ENCODE peak calls at places on chromosomes 16 and 17, in eight cellular contexts. H is cardiac muscle cell; Z is lower lobe of right lung; J is CD8-positive, alpha-beta T cell; I is mucosa of descending colon; X is cardiac fibroblast; K is SK-N-SH; L is astrocyte of the cerebellum. U is an unnamed sample.

GRCh38 chr17:6701719-6702118 is 11.4 kb downstream of the SLC13A5 start:
- DNase-seq in H (peak; percentile 33), Z (no peak), J (no peak), I (no peak), X (peak; percentile 12), K (peak; percentile 73), L (no peak), U (peak; percentile 43)

GRCh38 chr16:85879975-85880831 is 18.8 kb upstream of the IRF8 start:
- DNase-seq in H (no peak), Z (no peak), J (no peak), I (no peak), X (no peak), K (no peak), L (no peak), U (no peak)

GRCh38 chr17:12613566-12613965 is 52.1 kb upstream of the MYOCD start:
- DNase-seq in H (peak; percentile 28), Z (no peak), J (no peak), I (no peak), X (peak; percentile 74), K (no peak), L (no peak), U (peak; percentile 56)

GRCh38 chr16:8822403-8822802 is 24.8 kb downstream of the PMM2 start:
- DNase-seq in H (no peak), Z (no peak), J (no peak), I (no peak), X (no peak), K (no peak), L (no peak), U (no peak)

GRCh38 chr16:65180986-65181710 is 59.3 kb upstream of the CDH11 start:
- DNase-seq in H (peak; percentile 14), Z (no peak), J (no peak), I (no peak), X (no peak), K (peak; percentile 7), L (no peak), U (no peak)

GRCh38 chr16:15523939-15524338 is 89.6 kb downstream of the BMERB1 start:
- DNase-seq in H (no peak), Z (no peak), J (no peak), I (no peak), X (no peak), K (no peak), L (no peak), U (no peak)

GRCh38 chr17:66483946-66484345 is 181.5 kb downstream of the PRKCA start:
- DNase-seq in H (no peak), Z (no peak), J (no peak), I (no peak), X (no peak), K (no peak), L (no peak), U (no peak)

GRCh38 chr16:85202631-85203461 is 90.6 kb upstream of the CIBAR2 start:
- DNase-seq in H (peak; percentile 98), Z (peak; percentile 60), J (no peak), I (peak; percentile 67), X (peak; percentile 47), K (peak; percentile 95), L (peak; percentile 83), U (no peak)

GRCh38 chr17:27633312-27634025 is 2.5 kb downstream of the LGALS9 start:
- DNase-seq in H (peak; percentile 17), Z (peak; percentile 46), J (no peak), I (peak; percentile 57), X (no peak), K (no peak), L (no peak), U (no peak)

GRCh38 chr16:88002749-88003148 is 51.5 kb downstream of the BANP start:
- DNase-seq in H (no peak), Z (no peak), J (no peak), I (no peak), X (no peak), K (no peak), L (no peak), U (no peak)

GRCh38 chr17:75864448-75864871 is 9.3 kb upstream of the WBP2 start:
- DNase-seq in H (peak; percentile 88), Z (peak; percentile 64), J (no peak), I (peak; percentile 51), X (peak; percentile 88), K (peak; percentile 35), L (peak; percentile 69), U (peak; percentile 71)

GRCh38 chr16:62907562-62907961 is 871.3 kb upstream of the CDH8 start:
- DNase-seq in H (no peak), Z (no peak), J (no peak), I (no peak), X (no peak), K (no peak), L (no peak), U (no peak)

GRCh38 chr16:88622866-88623265 is 15.5 kb upstream of the IL17C start:
- DNase-seq in H (no peak), Z (no peak), J (no peak), I (no peak), X (no peak), K (no peak), L (no peak), U (no peak)

GRCh38 chr16:53855056-53855455 is 151.1 kb downstream of the FTO start:
- DNase-seq in H (no peak), Z (no peak), J (no peak), I (no peak), X (no peak), K (no peak), L (no peak), U (no peak)

GRCh38 chr16:15403392-15403995 is 7.9 kb downstream of the MPV17L start:
- DNase-seq in H (peak; percentile 18), Z (no peak), J (no peak), I (no peak), X (peak; percentile 13), K (no peak), L (no peak), U (peak; percentile 86)

GRCh38 chr17:72822358-72823023 is 270.0 kb downstream of the SLC39A11 start:
- DNase-seq in H (no peak), Z (no peak), J (no peak), I (no peak), X (no peak), K (no peak), L (no peak), U (no peak)

GRCh38 chr17:55263565-55264272 is 1.0 kb upstream of the HLF start:
- DNase-seq in H (no peak), Z (no peak), J (no peak), I (peak; percentile 35), X (no peak), K (peak; percentile 52), L (no peak), U (no peak)
- H3K4me3 ChIP-seq in H (peak overlapping the region; percentile 50), Z (peak overlapping the region; percentile 61), J (peak overlapping the region; percentile 26), I (no peak overlapping the region), X (no peak overlapping the region), K (peak overlapping the region; percentile 44), L (no peak overlapping the region), U (no peak overlapping the region)

GRCh38 chr17:82296511-82297279 is 20.7 kb downstream of the CD7 start:
- DNase-seq in H (no peak), Z (no peak), J (no peak), I (peak; percentile 38), X (no peak), K (no peak), L (no peak), U (no peak)
- TF ChIP-seq CTCF in H (no peak), Z (no peak), J (no peak), I (no peak), X (no peak), K (no peak), L (no peak), U (no peak)

DNA sequence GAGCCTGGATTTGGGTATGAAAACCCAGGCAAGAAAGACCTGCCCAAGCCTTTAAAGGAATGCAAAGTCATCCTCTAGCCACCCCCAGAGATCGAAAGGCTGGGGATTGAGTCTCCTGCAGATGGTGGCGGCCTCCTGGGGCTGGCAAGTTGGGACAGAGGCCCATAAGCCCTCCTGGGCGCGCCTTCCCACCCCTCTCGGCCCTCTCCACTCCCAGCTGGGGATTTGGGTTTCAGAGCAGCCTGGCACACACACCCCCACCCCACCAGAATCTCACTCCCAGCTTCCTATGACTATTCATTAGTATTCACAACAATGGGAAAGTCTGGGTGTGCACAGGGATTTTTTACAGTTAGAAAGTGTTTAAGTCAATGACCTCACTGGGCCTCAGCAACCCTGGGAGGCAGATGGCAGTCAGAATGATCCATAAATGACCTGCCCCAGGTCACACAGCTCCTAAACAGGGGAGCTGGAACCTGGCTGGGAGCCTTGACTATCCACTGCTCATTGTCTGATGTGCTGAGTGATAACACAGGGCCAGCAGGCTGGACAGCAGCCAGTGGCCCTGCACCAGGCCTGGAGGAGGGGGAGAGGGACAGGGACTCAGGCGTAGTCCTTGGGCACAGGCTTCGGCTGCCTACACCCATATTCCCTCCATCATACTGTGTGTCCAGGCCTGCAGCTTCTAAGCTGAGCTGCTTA is 12.1 kb downstream of the NHERF1 start:
- DNase-seq in H (no peak), Z (no peak), J (no peak), I (no peak), X (no peak), K (peak; percentile 98), L (no peak), U (peak; percentile 86)
- H3K4me3 ChIP-seq in H (no peak overlapping the region), Z (no peak overlapping the region), J (peak overlapping the region; percentile 25), I (no peak overlapping the region), X (no peak overlapping the region), K (no peak overlapping the region), L (no peak overlapping the region), U (no peak overlapping the region)

DNA sequence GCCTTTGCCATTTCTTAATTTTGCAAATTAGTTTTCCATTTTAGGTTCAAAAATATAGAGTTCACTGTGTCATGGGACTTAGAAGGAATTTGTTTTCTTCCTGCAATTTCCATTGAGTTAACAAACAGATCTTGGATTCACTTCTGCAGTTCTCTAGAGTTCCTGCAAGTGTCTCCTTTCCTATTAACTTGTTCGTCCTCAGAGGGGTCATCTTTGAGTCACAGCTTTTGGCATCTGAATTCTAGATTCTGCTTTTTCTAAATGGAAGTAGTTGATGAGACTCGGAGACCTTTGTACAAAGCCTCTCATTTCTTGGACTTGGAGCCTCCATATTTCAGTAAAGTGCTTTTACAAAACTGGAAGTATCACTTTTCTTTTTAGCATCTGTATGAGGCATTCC is 323.3 kb downstream of the BCAS3 start:
- DNase-seq in H (peak; percentile 64), Z (no peak), J (no peak), I (no peak), X (peak; percentile 82), K (no peak), L (peak; percentile 2), U (peak; percentile 2)
- TF ChIP-seq CTCF in H (peak; percentile 48), Z (peak; percentile 19), J (no peak), I (no peak), X (peak; percentile 52), K (peak; percentile 72), L (peak; percentile 39), U (no peak)